ENCODE peak calls at places on chromosomes 2 and 18, in five cellular contexts. J is cardiac fibroblast, R is fibroblast of the aortic adventitia, V is ovary, W is IMR-90. P is an unnamed sample.
A peak's percentile ranks its signal among the peaks of the same experiment; 100 is the strongest.

GRCh38 chr2:20577495-20578235 is 73.2 kb downstream of the HS1BP3 start:
- DNase-seq in J (peak; percentile 72), R (peak; percentile 56), V (peak; percentile 44), W (peak; percentile 85), P (no peak)

GRCh38 chr2:11498543-11499034 is 32.6 kb upstream of the E2F6 start:
- DNase-seq in J (no peak), R (no peak), V (peak; percentile 76), W (no peak), P (no peak)

GRCh38 chr2:202376460-202377307 is 557 bp downstream of the BMPR2 start:
- DNase-seq in J (peak; percentile 48), R (peak; percentile 47), V (peak; percentile 72), W (peak; percentile 41), P (no peak)

GRCh38 chr2:172380436-172381274 is 46.7 kb upstream of the ITGA6 start:
- DNase-seq in J (no peak), R (no peak), V (no peak), W (no peak), P (no peak)

GRCh38 chr2:19864369-19864768 is 37.4 kb downstream of the TTC32 start:
- DNase-seq in J (no peak), R (no peak), V (no peak), W (no peak), P (no peak)

GRCh38 chr2:169637620-169638019 is 53.5 kb downstream of the PPIG start:
- DNase-seq in J (peak; percentile 83), R (peak; percentile 46), V (no peak), W (peak; percentile 81), P (peak; percentile 42)

GRCh38 chr2:54545700-54546450 is 89.7 kb downstream of the SPTBN1 start:
- DNase-seq in J (peak; percentile 71), R (no peak), V (no peak), W (peak; percentile 67), P (no peak)

GRCh38 chr18:22465859-22466602 is 48.3 kb upstream of the CTAGE1 start:
- DNase-seq in J (peak; percentile 98), R (peak; percentile 98), V (no peak), W (peak; percentile 98), P (peak; percentile 84)

DNA sequence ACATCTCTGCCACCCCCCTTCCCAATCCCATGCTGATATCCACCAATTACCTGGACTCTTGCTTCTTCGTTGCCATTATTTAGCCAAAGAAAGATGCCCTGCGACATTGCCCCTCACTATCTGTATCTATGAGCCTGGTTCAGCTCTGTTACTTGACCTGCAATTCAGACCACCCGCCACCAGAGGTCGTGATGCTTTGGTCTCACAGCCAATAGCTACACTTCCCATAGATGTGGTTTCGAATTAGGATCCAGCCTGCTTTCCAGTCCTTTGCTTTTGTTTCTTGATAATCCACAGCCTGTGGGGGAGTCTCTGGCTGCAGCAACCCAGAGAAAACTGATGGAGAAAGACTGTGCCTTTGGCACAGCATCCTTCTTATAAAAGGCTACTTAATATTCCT is 239.4 kb downstream of the KLHL29 start:
- DNase-seq in J (peak; percentile 25), R (no peak), V (no peak), W (no peak), P (no peak)
- TF ChIP-seq CTCF in J (peak; percentile 55), R (peak; percentile 55), V (no peak), W (peak; percentile 31), P (peak; percentile 13)

GRCh38 chr18:10230072-10230471 is 224.4 kb upstream of the APCDD1 start:
- DNase-seq in J (peak; percentile 88), R (peak; percentile 37), V (no peak), W (peak; percentile 83), P (peak; percentile 46)
- TF ChIP-seq CTCF in J (peak; percentile 29), R (no peak), V (no peak), W (peak; percentile 34), P (peak; percentile 41)

GRCh38 chr18:30457156-30457555 is 585.4 kb downstream of the DSC3 start:
- DNase-seq in J (no peak), R (no peak), V (no peak), W (no peak), P (no peak)
- TF ChIP-seq CTCF in J (no peak), R (no peak), V (no peak), W (no peak), P (no peak)

GRCh38 chr2:149611100-149611820 is 23.7 kb upstream of the MMADHC start:
- DNase-seq in J (no peak), R (no peak), V (no peak), W (no peak), P (no peak)
- TF ChIP-seq CTCF in J (no peak), R (peak; percentile 27), V (no peak), W (no peak), P (peak; percentile 22)

GRCh38 chr18:35075132-35075531 is 33.9 kb downstream of the MAPRE2 start:
- DNase-seq in J (no peak), R (no peak), V (no peak), W (no peak), P (no peak)
- TF ChIP-seq CTCF in J (no peak), R (no peak), V (no peak), W (no peak), P (no peak)

P was measured in AG04449.